ENCODE peak calls at places on chromosomes 2 and 18, in eight cellular contexts. One of them, this sample, is unnamed.
A peak's percentile ranks its signal among the peaks of the same experiment; 100 is the strongest.

GRCh38 chr18:54702687-54703086 is 111.6 kb downstream of the DYNAP start:
- DNase-seq in WTC11: no peak
- DNase-seq in A549: no peak
- DNase-seq in GM20000: no peak
- DNase-seq in epithelial cell of esophagus: no peak
- DNase-seq in sigmoid colon: no peak
- DNase-seq in GM06990: no peak
- DNase-seq in HFFc6: no peak
- DNase-seq in this sample: no peak

GRCh38 chr2:158740591-158740990 is 54.5 kb upstream of the DAPL1 start:
- DNase-seq in WTC11: no peak
- DNase-seq in A549: no peak
- DNase-seq in GM20000: no peak
- DNase-seq in epithelial cell of esophagus: peak; percentile 63
- DNase-seq in sigmoid colon: no peak
- DNase-seq in GM06990: no peak
- DNase-seq in HFFc6: peak; percentile 74
- DNase-seq in this sample: no peak

GRCh38 chr18:7164610-7165009 is 47.0 kb upstream of the LAMA1 start:
- DNase-seq in WTC11: no peak
- DNase-seq in A549: peak; percentile 26
- DNase-seq in GM20000: no peak
- DNase-seq in epithelial cell of esophagus: peak; percentile 14
- DNase-seq in sigmoid colon: no peak
- DNase-seq in GM06990: no peak
- DNase-seq in HFFc6: no peak
- DNase-seq in this sample: no peak

GRCh38 chr2:164952057-164952702 is 3.1 kb downstream of the SLC38A11 start:
- DNase-seq in WTC11: no peak
- DNase-seq in A549: no peak
- DNase-seq in GM20000: no peak
- DNase-seq in epithelial cell of esophagus: no peak
- DNase-seq in sigmoid colon: no peak
- DNase-seq in GM06990: no peak
- DNase-seq in HFFc6: no peak
- DNase-seq in this sample: no peak

GRCh38 chr2:161919873-161920272 is 154.1 kb downstream of the DPP4 start:
- DNase-seq in WTC11: no peak
- DNase-seq in A549: no peak
- DNase-seq in GM20000: no peak
- DNase-seq in epithelial cell of esophagus: no peak
- DNase-seq in sigmoid colon: no peak
- DNase-seq in GM06990: no peak
- DNase-seq in HFFc6: no peak
- DNase-seq in this sample: no peak

GRCh38 chr2:146135245-146135644 is 1615.3 kb upstream of the ZEB2 start:
- DNase-seq in WTC11: no peak
- DNase-seq in A549: no peak
- DNase-seq in GM20000: no peak
- DNase-seq in epithelial cell of esophagus: peak; percentile 76
- DNase-seq in sigmoid colon: no peak
- DNase-seq in GM06990: no peak
- DNase-seq in HFFc6: no peak
- DNase-seq in this sample: no peak

GRCh38 chr2:230905448-230906430 is 19.3 kb downstream of the GPR55 start:
- DNase-seq in WTC11: no peak
- DNase-seq in A549: no peak
- DNase-seq in GM20000: no peak
- DNase-seq in epithelial cell of esophagus: peak; percentile 17
- DNase-seq in sigmoid colon: peak; percentile 48
- DNase-seq in GM06990: no peak
- DNase-seq in HFFc6: no peak
- DNase-seq in this sample: peak; percentile 40

GRCh38 chr18:12766986-12767433 is 64.2 kb downstream of the PSMG2 start:
- DNase-seq in WTC11: peak; percentile 82
- DNase-seq in A549: peak; percentile 32
- DNase-seq in GM20000: no peak
- DNase-seq in epithelial cell of esophagus: no peak
- DNase-seq in sigmoid colon: no peak
- DNase-seq in GM06990: no peak
- DNase-seq in HFFc6: no peak
- DNase-seq in this sample: peak; percentile 12

GRCh38 chr2:67032091-67032490 is 365.0 kb upstream of the ETAA1 start:
- DNase-seq in WTC11: no peak
- DNase-seq in A549: no peak
- DNase-seq in GM20000: no peak
- DNase-seq in epithelial cell of esophagus: peak; percentile 46
- DNase-seq in sigmoid colon: no peak
- DNase-seq in GM06990: no peak
- DNase-seq in HFFc6: no peak
- DNase-seq in this sample: no peak

GRCh38 chr2:97924194-97924593 is 71.6 kb downstream of the TMEM131 start:
- DNase-seq in WTC11: no peak
- DNase-seq in A549: no peak
- DNase-seq in GM20000: no peak
- DNase-seq in epithelial cell of esophagus: no peak
- DNase-seq in sigmoid colon: no peak
- DNase-seq in GM06990: no peak
- DNase-seq in HFFc6: no peak
- DNase-seq in this sample: no peak

GRCh38 chr2:85914916-85915315 is 26.1 kb upstream of the ST3GAL5 start:
- DNase-seq in WTC11: no peak
- DNase-seq in A549: no peak
- DNase-seq in GM20000: no peak
- DNase-seq in epithelial cell of esophagus: no peak
- DNase-seq in sigmoid colon: no peak
- DNase-seq in GM06990: no peak
- DNase-seq in HFFc6: no peak
- DNase-seq in this sample: no peak

GRCh38 chr18:5097116-5097703 is 99.8 kb downstream of the AKAIN1 start:
- DNase-seq in WTC11: no peak
- DNase-seq in A549: no peak
- DNase-seq in GM20000: no peak
- DNase-seq in epithelial cell of esophagus: peak; percentile 19
- DNase-seq in sigmoid colon: no peak
- DNase-seq in GM06990: no peak
- DNase-seq in HFFc6: no peak
- DNase-seq in this sample: no peak

GRCh38 chr18:43129946-43130523 is 14.6 kb upstream of the RIT2 start:
- DNase-seq in WTC11: no peak
- DNase-seq in A549: no peak
- DNase-seq in GM20000: no peak
- DNase-seq in epithelial cell of esophagus: no peak
- DNase-seq in sigmoid colon: no peak
- DNase-seq in GM06990: no peak
- DNase-seq in HFFc6: no peak
- DNase-seq in this sample: no peak

GRCh38 chr18:75660932-75661331 is 233.4 kb upstream of the SMIM21 start:
- DNase-seq in WTC11: no peak
- DNase-seq in A549: no peak
- DNase-seq in GM20000: no peak
- DNase-seq in epithelial cell of esophagus: no peak
- DNase-seq in sigmoid colon: no peak
- DNase-seq in GM06990: no peak
- DNase-seq in HFFc6: no peak
- DNase-seq in this sample: no peak

GRCh38 chr2:178304262-178304661 is 110.0 kb downstream of the OSBPL6 start:
- DNase-seq in WTC11: no peak
- DNase-seq in A549: no peak
- DNase-seq in GM20000: no peak
- DNase-seq in epithelial cell of esophagus: no peak
- DNase-seq in sigmoid colon: no peak
- DNase-seq in GM06990: no peak
- DNase-seq in HFFc6: no peak
- DNase-seq in this sample: no peak

DNA sequence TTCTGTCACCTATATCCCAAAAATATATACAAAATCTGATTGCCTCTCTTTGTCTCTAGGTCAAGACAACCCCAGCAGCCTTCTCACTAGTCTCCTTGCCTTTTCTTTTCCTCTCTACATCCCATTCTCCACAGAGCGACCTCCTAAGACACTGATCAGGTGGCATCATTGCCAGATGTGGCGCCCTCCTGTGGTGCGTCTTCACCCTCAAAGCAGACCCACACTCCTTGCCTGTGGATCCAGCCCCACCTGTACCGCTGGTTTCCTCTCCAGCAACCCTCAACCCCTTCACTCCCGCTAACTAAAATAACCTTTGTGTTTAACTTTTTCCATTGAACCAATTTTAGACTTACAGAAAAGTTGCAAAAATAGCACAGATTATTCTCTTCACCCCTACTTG is 273.3 kb downstream of the GLI2 start:
- DNase-seq in WTC11: peak; percentile 72
- DNase-seq in A549: peak; percentile 27
- DNase-seq in GM20000: no peak
- DNase-seq in epithelial cell of esophagus: peak; percentile 8
- DNase-seq in sigmoid colon: no peak
- DNase-seq in GM06990: no peak
- DNase-seq in HFFc6: no peak
- DNase-seq in this sample: no peak
- TF ChIP-seq CTCF in WTC11: no peak
- TF ChIP-seq CTCF in A549: peak; percentile 19
- TF ChIP-seq CTCF in GM20000: no peak
- TF ChIP-seq CTCF in epithelial cell of esophagus: peak; percentile 16
- TF ChIP-seq CTCF in sigmoid colon: no peak
- TF ChIP-seq CTCF in GM06990: peak; percentile 34
- TF ChIP-seq CTCF in HFFc6: peak; percentile 59
- TF ChIP-seq CTCF in this sample: no peak

GRCh38 chr2:133988316-133988891 is 265.5 kb upstream of the MGAT5 start:
- DNase-seq in WTC11: no peak
- DNase-seq in A549: no peak
- DNase-seq in GM20000: no peak
- DNase-seq in epithelial cell of esophagus: no peak
- DNase-seq in sigmoid colon: no peak
- DNase-seq in GM06990: no peak
- DNase-seq in HFFc6: no peak
- DNase-seq in this sample: no peak

GRCh38 chr2:133991606-133992168 is 262.2 kb upstream of the MGAT5 start:
- DNase-seq in WTC11: no peak
- DNase-seq in A549: no peak
- DNase-seq in GM20000: no peak
- DNase-seq in epithelial cell of esophagus: no peak
- DNase-seq in sigmoid colon: no peak
- DNase-seq in GM06990: no peak
- DNase-seq in HFFc6: no peak
- DNase-seq in this sample: no peak

GRCh38 chr2:133992454-133992853 is 261.4 kb upstream of the MGAT5 start:
- DNase-seq in WTC11: no peak
- DNase-seq in A549: no peak
- DNase-seq in GM20000: no peak
- DNase-seq in epithelial cell of esophagus: no peak
- DNase-seq in sigmoid colon: no peak
- DNase-seq in GM06990: no peak
- DNase-seq in HFFc6: no peak
- DNase-seq in this sample: no peak

DNA sequence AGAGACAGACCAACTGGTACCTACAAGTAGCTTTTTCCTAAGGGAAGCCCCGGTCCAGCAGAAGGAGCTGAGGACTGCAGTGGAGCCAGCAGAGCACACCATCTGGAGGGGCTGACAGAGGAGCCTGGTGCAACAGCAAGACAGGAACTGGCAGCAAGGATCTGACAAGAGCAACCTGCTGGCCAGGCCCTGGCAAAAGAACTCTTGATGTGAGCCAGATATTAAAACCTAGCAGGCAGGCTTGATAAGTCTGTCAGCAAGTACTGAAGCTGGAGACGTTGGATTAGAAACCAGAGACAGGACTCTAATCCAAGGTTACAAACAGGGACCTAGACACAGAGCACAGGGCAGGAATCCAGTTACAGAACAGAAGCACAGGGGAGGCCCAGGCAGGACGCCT is 260.7 kb upstream of the MGAT5 start:
- DNase-seq in WTC11: no peak
- DNase-seq in A549: no peak
- DNase-seq in GM20000: no peak
- DNase-seq in epithelial cell of esophagus: no peak
- DNase-seq in sigmoid colon: no peak
- DNase-seq in GM06990: no peak
- DNase-seq in HFFc6: no peak
- DNase-seq in this sample: no peak
- TF ChIP-seq CTCF in WTC11: no peak
- TF ChIP-seq CTCF in A549: no peak
- TF ChIP-seq CTCF in GM20000: no peak
- TF ChIP-seq CTCF in epithelial cell of esophagus: no peak
- TF ChIP-seq CTCF in sigmoid colon: no peak
- TF ChIP-seq CTCF in GM06990: no peak
- TF ChIP-seq CTCF in HFFc6: no peak
- TF ChIP-seq CTCF in this sample: no peak

DNA sequence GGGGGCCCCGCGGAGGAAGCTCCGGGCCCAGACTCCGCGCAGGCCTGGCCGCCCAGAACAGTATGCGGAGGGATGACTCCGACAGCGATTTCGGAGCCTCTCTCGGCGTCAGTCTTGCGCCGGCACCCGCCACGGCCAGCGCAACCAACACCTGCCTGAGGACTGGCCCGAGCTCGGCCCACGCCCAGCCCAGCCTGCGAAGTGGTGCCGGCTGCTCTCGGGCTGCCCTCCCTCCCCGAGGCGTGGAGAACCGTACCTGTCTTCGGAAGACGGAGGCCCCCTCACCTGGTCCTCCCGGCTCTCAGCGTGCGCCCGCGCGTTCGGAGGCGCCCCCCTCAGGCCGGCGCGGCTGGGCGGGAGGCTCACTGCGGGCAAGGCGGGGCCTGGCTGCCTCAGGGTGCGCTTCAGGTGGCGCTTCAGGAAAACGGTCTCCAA is at the start of gene M1AP:
- DNase-seq in WTC11: peak; percentile 76
- DNase-seq in A549: no peak
- DNase-seq in GM20000: peak; percentile 50
- DNase-seq in epithelial cell of esophagus: peak; percentile 43
- DNase-seq in sigmoid colon: no peak
- DNase-seq in GM06990: peak; percentile 6
- DNase-seq in HFFc6: no peak
- DNase-seq in this sample: no peak
- TF ChIP-seq CTCF in WTC11: no peak
- TF ChIP-seq CTCF in A549: no peak
- TF ChIP-seq CTCF in GM20000: peak; percentile 54
- TF ChIP-seq CTCF in epithelial cell of esophagus: no peak
- TF ChIP-seq CTCF in sigmoid colon: no peak
- TF ChIP-seq CTCF in GM06990: no peak
- TF ChIP-seq CTCF in HFFc6: peak; percentile 29
- TF ChIP-seq CTCF in this sample: peak; percentile 24

DNA sequence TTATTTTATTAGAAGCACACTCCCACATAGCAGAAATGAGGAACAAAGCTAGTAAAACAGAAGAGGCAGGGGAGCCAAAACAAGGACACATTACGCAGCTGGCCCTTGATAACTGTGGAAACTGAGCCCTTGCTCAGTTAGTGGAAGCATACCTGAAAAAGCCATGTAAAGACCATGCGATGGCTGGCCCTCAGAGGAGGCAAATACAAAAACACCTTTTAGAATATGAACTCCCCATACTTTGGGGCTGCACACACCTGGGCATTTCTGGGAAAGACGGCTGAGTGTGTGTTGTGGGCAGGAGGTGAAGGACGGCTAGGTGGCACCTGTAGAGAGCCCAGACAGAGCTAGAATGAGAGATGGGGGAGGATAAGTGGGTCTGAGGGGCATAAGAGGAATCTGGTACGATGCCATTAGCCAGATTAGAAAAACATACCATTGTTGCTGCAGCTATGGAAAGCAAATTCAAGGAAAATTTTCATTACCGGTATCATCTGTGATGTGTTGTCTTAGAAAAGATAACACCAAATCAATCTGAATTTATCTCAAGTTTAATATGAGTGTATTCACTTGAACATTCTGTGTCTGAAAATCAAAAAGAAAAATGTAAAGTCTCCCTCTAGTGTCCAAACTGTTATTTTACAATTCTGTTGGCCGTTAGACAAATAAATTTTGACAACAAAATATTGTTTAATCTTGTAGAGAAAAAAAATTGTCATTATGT is 45.2 kb upstream of the SULT1C3 start:
- DNase-seq in WTC11: no peak
- DNase-seq in A549: peak; percentile 29
- DNase-seq in GM20000: no peak
- DNase-seq in epithelial cell of esophagus: peak; percentile 19
- DNase-seq in sigmoid colon: no peak
- DNase-seq in GM06990: no peak
- DNase-seq in HFFc6: no peak
- DNase-seq in this sample: no peak
- TF ChIP-seq CTCF in WTC11: no peak
- TF ChIP-seq CTCF in A549: peak; percentile 66
- TF ChIP-seq CTCF in GM20000: peak; percentile 18
- TF ChIP-seq CTCF in epithelial cell of esophagus: peak; percentile 26
- TF ChIP-seq CTCF in sigmoid colon: peak; percentile 38
- TF ChIP-seq CTCF in GM06990: peak; percentile 34
- TF ChIP-seq CTCF in HFFc6: peak; percentile 82
- TF ChIP-seq CTCF in this sample: peak; percentile 42